ENCODE peak calls at places on chromosome 18, in four cellular contexts. O is BJ, M is AG10803, S is fibroblast of mammary gland. H is an unnamed sample.

GRCh38 chr18:43650423-43650822 is 373.1 kb upstream of the SYT4 start:
- DNase-seq in O (no peak), M (no peak), S (peak; percentile 28), H (no peak)

GRCh38 chr18:67199993-67200617 is 316.4 kb downstream of the DSEL start:
- DNase-seq in O (peak; percentile 10), M (peak; percentile 61), S (peak; percentile 76), H (peak; percentile 30)

GRCh38 chr18:5620284-5620683 is 76.5 kb upstream of the EPB41L3 start:
- DNase-seq in O (no peak), M (no peak), S (peak; percentile 78), H (no peak)

GRCh38 chr18:43271593-43272432 is 5.5 kb downstream of the SYT4 start:
- DNase-seq in O (peak; percentile 3), M (peak; percentile 56), S (peak; percentile 69), H (peak; percentile 15)

GRCh38 chr18:79570266-79571201 is 109.1 kb upstream of the CTDP1 start:
- DNase-seq in O (no peak), M (peak; percentile 26), S (peak; percentile 28), H (no peak)

GRCh38 chr18:52409732-52410131 is 69.7 kb downstream of the DCC start:
- DNase-seq in O (no peak), M (no peak), S (no peak), H (no peak)

GRCh38 chr18:3869848-3870247 is 419.9 kb downstream of the TGIF1 start:
- DNase-seq in O (peak; percentile 12), M (peak; percentile 63), S (peak; percentile 83), H (no peak)

GRCh38 chr18:5961097-5961827 is 65.9 kb upstream of the TMEM200C start:
- DNase-seq in O (no peak), M (no peak), S (no peak), H (no peak)

GRCh38 chr18:57149031-57149430 is 2.1 kb downstream of the BOD1L2 start:
- DNase-seq in O (no peak), M (no peak), S (no peak), H (no peak)

GRCh38 chr18:58868440-58868839 is 3.8 kb downstream of the ZNF532 start:
- DNase-seq in O (no peak), M (no peak), S (no peak), H (no peak)

GRCh38 chr18:58865009-58865345 is 300 bp downstream of the ZNF532 start:
- DNase-seq in O (no peak), M (no peak), S (no peak), H (no peak)

GRCh38 chr18:58865714-58866113 is 1.0 kb downstream of the ZNF532 start:
- DNase-seq in O (no peak), M (no peak), S (no peak), H (no peak)

GRCh38 chr18:58867281-58867961 is 2.7 kb downstream of the ZNF532 start:
- DNase-seq in O (no peak), M (no peak), S (no peak), H (no peak)

GRCh38 chr18:58866261-58867232 is 1.9 kb downstream of the ZNF532 start:
- DNase-seq in O (no peak), M (no peak), S (no peak), H (no peak)
- H3K4me3 ChIP-seq in O (peak overlapping the region; percentile 4), M (peak overlapping the region; percentile 57), S (no peak overlapping the region), H (no peak overlapping the region)

GRCh38 chr18:63126134-63127067 is 193.2 kb downstream of the BCL2 start:
- DNase-seq in O (no peak), M (no peak), S (no peak), H (no peak)

GRCh38 chr18:63119647-63120046 is 199.9 kb downstream of the BCL2 start:
- DNase-seq in O (no peak), M (peak; percentile 34), S (peak; percentile 40), H (no peak)

DNA sequence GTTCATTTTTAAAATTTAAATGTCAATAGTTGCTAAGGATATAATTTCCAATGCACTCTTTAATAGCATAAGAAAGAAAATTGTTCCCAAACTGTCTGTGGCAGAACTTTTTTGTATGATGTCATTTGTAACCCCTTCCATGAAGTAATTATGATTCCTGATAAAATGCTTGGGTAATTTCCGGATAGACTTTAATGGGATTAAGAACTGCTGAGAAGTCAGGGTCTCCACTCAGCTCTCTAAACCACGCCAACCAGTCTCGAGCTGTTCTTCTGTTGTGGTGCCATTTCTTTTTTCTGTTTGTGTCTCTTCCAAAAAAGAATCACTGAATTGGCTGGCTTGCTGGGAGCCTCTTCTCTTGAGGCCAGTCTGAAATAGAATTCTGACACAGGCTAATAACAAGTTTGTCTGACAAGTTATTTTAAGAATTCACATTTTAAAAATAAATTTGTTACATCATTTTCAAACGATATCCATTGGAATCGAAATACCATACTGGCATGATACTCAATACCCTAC is 199.0 kb downstream of the BCL2 start:
- DNase-seq in O (no peak), M (no peak), S (no peak), H (no peak)
- H3K4me3 ChIP-seq in O (no peak overlapping the region), M (no peak overlapping the region), S (no peak overlapping the region), H (no peak overlapping the region)

GRCh38 chr18:46332956-46333355 is 228.8 kb downstream of the HAUS1 start:
- DNase-seq in O (no peak), M (no peak), S (no peak), H (no peak)
- H3K4me3 ChIP-seq in O (no peak overlapping the region), M (no peak overlapping the region), S (no peak overlapping the region), H (no peak overlapping the region)

GRCh38 chr18:75251466-75251865 is 40.9 kb downstream of the TSHZ1 start:
- DNase-seq in O (no peak), M (no peak), S (no peak), H (no peak)
- H3K4me3 ChIP-seq in O (no peak overlapping the region), M (no peak overlapping the region), S (no peak overlapping the region), H (no peak overlapping the region)

DNA sequence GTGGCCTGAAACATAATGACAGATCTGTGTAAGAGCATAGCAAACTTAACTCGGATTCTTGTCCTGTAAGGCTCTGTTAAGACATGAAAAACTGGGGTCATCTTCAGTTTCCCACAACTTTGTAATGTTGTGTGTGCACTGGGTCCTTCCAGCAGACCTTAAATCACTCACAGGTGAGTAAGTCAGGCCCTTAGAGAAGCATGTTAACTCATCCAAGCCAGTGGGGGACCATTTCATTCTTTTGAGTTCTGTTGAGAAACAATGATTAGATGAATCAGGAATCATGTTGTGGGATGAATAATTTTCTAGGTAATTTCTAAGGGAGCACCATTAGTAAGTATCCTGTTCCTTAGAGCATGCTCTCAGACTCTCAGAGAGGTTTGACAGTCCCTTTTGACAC is 167.1 kb downstream of the ESCO1 start:
- DNase-seq in O (no peak), M (no peak), S (peak; percentile 50), H (no peak)
- H3K4me3 ChIP-seq in O (no peak overlapping the region), M (no peak overlapping the region), S (no peak overlapping the region), H (no peak overlapping the region)

GRCh38 chr18:54357660-54358494 is at the start of the genes C18orf54 and STARD6:
- DNase-seq in O (peak; percentile 52), M (peak; percentile 89), S (peak; percentile 88), H (peak; percentile 77)

GRCh38 chr18:54359233-54359632 is 1.5 kb downstream of the C18orf54 start:
- DNase-seq in O (no peak), M (peak; percentile 1), S (peak; percentile 10), H (no peak)

GRCh38 chr18:54357082-54357659 is 487 bp downstream of the STARD6 start:
- DNase-seq in O (no peak), M (peak; percentile 0), S (no peak), H (no peak)

GRCh38 chr18:54358495-54358793 is 738 bp downstream of the C18orf54 start:
- DNase-seq in O (no peak), M (peak; percentile 11), S (peak; percentile 24), H (no peak)

DNA sequence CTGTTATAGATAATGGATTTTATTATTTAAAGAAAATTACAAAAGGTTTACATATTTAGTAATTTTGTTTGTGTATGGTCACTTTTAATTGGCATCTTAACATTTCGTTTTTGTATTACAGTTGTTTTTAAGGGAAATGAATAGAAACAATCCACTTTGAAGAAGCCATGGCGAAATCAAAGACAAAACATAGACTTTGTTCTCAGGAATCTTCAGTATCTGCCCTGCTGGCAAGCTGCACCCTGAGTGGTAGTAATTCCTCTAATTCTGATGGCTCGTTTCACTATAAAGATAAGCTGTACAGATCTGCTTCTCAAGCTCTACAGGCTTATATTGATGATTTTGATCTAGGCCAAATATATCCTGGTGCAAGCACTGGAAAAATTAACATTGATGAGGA is 2.7 kb downstream of the C18orf54 start:
- DNase-seq in O (no peak), M (peak; percentile 3), S (no peak), H (no peak)
- H3K4me3 ChIP-seq in O (no peak overlapping the region), M (no peak overlapping the region), S (no peak overlapping the region), H (no peak overlapping the region)

GRCh38 chr18:63158012-63158631 is 161.4 kb downstream of the BCL2 start:
- DNase-seq in O (no peak), M (no peak), S (no peak), H (no peak)

GRCh38 chr18:63159590-63159989 is 160.0 kb downstream of the BCL2 start:
- DNase-seq in O (no peak), M (no peak), S (no peak), H (no peak)

GRCh38 chr18:63157293-63158011 is 162.1 kb downstream of the BCL2 start:
- DNase-seq in O (no peak), M (no peak), S (no peak), H (no peak)

GRCh38 chr18:63160172-63160995 is 159.2 kb downstream of the BCL2 start:
- DNase-seq in O (no peak), M (no peak), S (no peak), H (no peak)

DNA sequence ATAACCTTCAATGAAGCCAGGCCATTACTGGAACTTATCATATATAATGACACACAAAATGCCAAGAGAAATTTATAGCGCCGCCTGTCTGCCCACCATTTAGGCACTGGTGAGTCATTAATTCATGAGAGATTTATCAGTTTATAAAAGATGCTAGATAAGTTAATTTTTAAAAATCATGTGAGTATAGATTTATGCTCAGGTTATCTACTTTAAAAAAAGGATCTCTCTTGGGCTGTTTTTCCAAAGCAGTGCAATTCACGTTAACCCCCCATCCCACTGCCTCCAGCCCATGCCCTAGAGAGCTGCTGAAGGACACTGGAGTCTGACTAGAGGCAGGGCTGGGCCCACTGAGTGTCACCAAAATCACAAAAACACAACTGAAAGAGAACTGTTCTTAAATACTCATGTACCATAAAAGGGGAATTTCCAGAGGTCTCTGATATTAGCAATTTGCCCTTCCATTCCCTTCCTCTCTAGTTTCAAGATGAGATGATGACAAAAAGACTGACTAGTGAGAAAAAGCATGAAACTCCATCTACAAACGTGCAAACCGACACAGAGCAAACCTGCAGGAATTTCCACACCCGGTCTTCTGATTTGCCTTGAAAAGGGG is 160.8 kb downstream of the BCL2 start:
- DNase-seq in O (no peak), M (no peak), S (no peak), H (peak; percentile 84)
- H3K4me3 ChIP-seq in O (no peak overlapping the region), M (no peak overlapping the region), S (no peak overlapping the region), H (peak overlapping the region; percentile 44)

GRCh38 chr18:24270937-24271380 is 126.7 kb downstream of the OSBPL1A start:
- DNase-seq in O (no peak), M (peak; percentile 43), S (peak; percentile 63), H (no peak)
- H3K4me3 ChIP-seq in O (peak overlapping the region; percentile 69), M (peak overlapping the region; percentile 71), S (peak overlapping the region; percentile 71), H (no peak overlapping the region)

H was measured in GM12864.